ENCODE peak calls at places on chromosome 2, in four cellular contexts. X, F, A and U are unnamed samples. For H3K4me1 and H3K9me3, the result is how much of the 10 kb centered on the place peaks cover.

GRCh38 chr2:49035477-49035876 is 118.8 kb downstream of the FSHR start:
- DNase-seq in X (no peak), A (no peak), F (no peak), U (no peak)

GRCh38 chr2:197088694-197089093 is 162.2 kb upstream of the PGAP1 start:
- DNase-seq in X (no peak), A (peak), F (no peak), U (no peak)

GRCh38 chr2:160566717-160567116 is 73.1 kb upstream of the RBMS1 start:
- DNase-seq in X (no peak), A (no peak), F (no peak), U (no peak)

GRCh38 chr2:217086038-217086522 is 226.2 kb upstream of the TNP1 start:
- DNase-seq in X (no peak), F (no peak), A (no peak), U (no peak)

GRCh38 chr2:178271629-178272333 is 77.5 kb downstream of the OSBPL6 start:
- DNase-seq in F (peak), A (no peak), X (peak), U (no peak)

GRCh38 chr2:70086278-70086837 is 919 bp upstream of the PCBP1 start:
- DNase-seq in X (peak), A (peak), F (peak), U (peak)

GRCh38 chr2:201696151-201696659 is 2.2 kb downstream of the MPP4 start:
- DNase-seq in A (no peak), F (no peak), X (no peak), U (no peak)

GRCh38 chr2:210363261-210363660 is 48.3 kb upstream of the MYL1 start:
- DNase-seq in X (no peak), F (no peak), A (no peak), U (no peak)

GRCh38 chr2:112996635-112997034 is 8.6 kb upstream of the IL36A start:
- DNase-seq in F (no peak), A (peak), X (no peak), U (no peak)

GRCh38 chr2:2868065-2868464 is 509.6 kb downstream of the EIPR1 start:
- DNase-seq in A (no peak), F (no peak), X (no peak), U (no peak)

GRCh38 chr2:172554352-172555271 is 1.3 kb upstream of the PDK1 start:
- DNase-seq in X (no peak), A (no peak), F (no peak), U (no peak)
- H3K4me1 ChIP-seq in X (under half), A (under half), F (under half), U (under half)

GRCh38 chr2:81550277-81550676 is 1245.7 kb upstream of the LRRTM1 start:
- DNase-seq in X (no peak), F (no peak), A (no peak), U (no peak)
- H3K9me3 ChIP-seq in X (under half), F (under half), A (under half), U (under half)

GRCh38 chr2:165287083-165287778 is 48.0 kb downstream of the SCN2A start:
- DNase-seq in F (no peak), X (no peak), A (no peak), U (no peak)
- TF ChIP-seq CTCF in F (no peak), X (no peak), A (no peak), U (no peak)

DNA sequence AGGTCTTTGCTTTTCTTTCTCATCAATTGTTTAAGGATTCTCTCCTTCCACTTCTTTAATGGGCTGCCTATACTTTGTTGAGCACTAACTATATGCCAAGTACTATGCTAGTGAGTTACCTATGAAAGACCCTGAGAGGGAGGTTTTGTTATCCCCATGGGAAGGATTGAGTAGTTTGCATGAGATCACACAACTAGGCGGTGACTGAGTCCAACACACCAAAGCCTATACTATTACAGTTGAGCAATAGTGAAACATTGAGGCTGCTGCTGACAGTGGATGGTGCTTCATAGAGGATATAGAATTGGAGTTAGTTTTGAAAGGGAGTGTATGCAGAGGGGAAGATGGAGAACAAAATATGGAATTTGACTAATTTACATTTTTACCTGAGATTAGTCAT is 15.8 kb downstream of the NABP1 start:
- DNase-seq in F (no peak), A (no peak), X (no peak), U (no peak)
- H3K4me1 ChIP-seq in F (under half), A (under half), X (under half), U (under half)

GRCh38 chr2:107469437-107469995 is 357.2 kb upstream of the RGPD4 start:
- DNase-seq in A (no peak), F (no peak), X (no peak), U (no peak)

GRCh38 chr2:107473145-107473544 is 353.5 kb upstream of the RGPD4 start:
- DNase-seq in A (no peak), F (no peak), X (no peak), U (no peak)

GRCh38 chr2:107466241-107466640 is 360.5 kb upstream of the RGPD4 start:
- DNase-seq in A (no peak), X (no peak), F (no peak), U (no peak)

GRCh38 chr2:107466984-107467383 is 359.7 kb upstream of the RGPD4 start:
- DNase-seq in A (no peak), X (no peak), F (no peak), U (no peak)

DNA sequence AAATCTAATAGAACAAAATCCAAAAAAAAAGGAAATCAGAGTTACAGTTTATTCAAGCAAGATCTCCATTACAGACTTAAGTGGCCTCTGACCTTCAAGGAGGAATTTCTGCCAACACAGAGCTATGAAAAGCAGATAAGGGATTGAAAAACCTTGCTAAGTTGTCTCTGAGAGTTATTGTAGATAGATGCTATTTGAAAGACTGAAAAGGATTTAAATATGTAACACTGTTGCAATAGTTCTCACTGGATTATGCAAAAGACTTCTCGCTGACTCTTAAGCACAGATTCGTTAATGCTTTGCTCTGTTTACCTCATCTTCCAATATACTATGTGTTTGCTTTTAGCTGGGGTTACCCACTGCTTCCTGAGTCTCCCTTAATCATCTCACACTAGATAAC is 359.3 kb upstream of the RGPD4 start:
- DNase-seq in A (no peak), X (no peak), F (no peak), U (no peak)
- H3K9me3 ChIP-seq in A (under half), X (under half), F (under half), U (under half)